ENCODE peak calls at places on chromosome 9, in nine cellular contexts. X is AG04449; D is nephron progenitor cell; J is A172; N is fibroblast of lung; V is activated CD4-positive, alpha-beta T cell treated with anti-CD3 and anti-CD28 coated beads for 24 hours; F is B cell; A is astrocyte of the cerebellum; K is neural crest cell. R is an unnamed sample.

GRCh38 chr9:128101231-128101641 is 26.3 kb downstream of the PTGES2 start:
- DNase-seq in K (no peak), A (no peak), J (no peak), F (no peak), D (no peak), N (no peak), X (no peak), V (no peak), R (no peak)

GRCh38 chr9:135704366-135704947 is 2.5 kb downstream of the KCNT1 start:
- DNase-seq in V (no peak), J (no peak), X (no peak), F (no peak), K (no peak), N (no peak), D (no peak), A (no peak), R (no peak)

GRCh38 chr9:127506814-127507750 is 55.8 kb downstream of the LRSAM1 start:
- DNase-seq in J (peak; percentile 96), D (no peak), K (no peak), A (no peak), X (no peak), F (no peak), N (peak; percentile 51), V (no peak), R (no peak)

GRCh38 chr9:2181794-2182193 is 166.6 kb downstream of the SMARCA2 start:
- DNase-seq in F (no peak), V (no peak), J (peak; percentile 18), D (peak; percentile 36), K (peak; percentile 26), N (peak; percentile 34), X (no peak), A (no peak), R (no peak)

GRCh38 chr9:112046181-112046580 is 128.9 kb downstream of the SUSD1 start:
- DNase-seq in A (no peak), V (no peak), D (no peak), F (no peak), N (peak; percentile 58), J (peak; percentile 67), X (no peak), K (no peak), R (no peak)

GRCh38 chr9:28779240-28779639 is 1206.0 kb upstream of the C9orf72 start:
- DNase-seq in N (no peak), X (no peak), K (no peak), F (no peak), J (no peak), D (no peak), A (no peak), V (no peak), R (no peak)

GRCh38 chr9:35603506-35603985 is 1.5 kb upstream of the TESK1 start:
- DNase-seq in F (no peak), J (no peak), K (no peak), A (no peak), X (peak; percentile 57), V (no peak), N (peak; percentile 91), D (no peak), R (no peak)

GRCh38 chr9:96361668-96362067 is 21.8 kb downstream of the SLC35D2 start:
- DNase-seq in D (no peak), J (no peak), V (no peak), A (no peak), K (no peak), N (no peak), X (no peak), F (no peak), R (no peak)

GRCh38 chr9:38686923-38687322 is 33.0 kb downstream of the FAM240B start:
- DNase-seq in F (no peak), V (no peak), J (no peak), X (no peak), N (no peak), D (no peak), A (no peak), K (no peak), R (no peak)

GRCh38 chr9:128917151-128917849 is 3.5 kb upstream of the PHYHD1 start:
- DNase-seq in K (no peak), A (peak; percentile 68), F (no peak), J (no peak), X (no peak), V (no peak), D (no peak), N (peak; percentile 89), R (no peak)

GRCh38 chr9:93081931-93082330 is 14.1 kb upstream of the CARD19 start:
- DNase-seq in N (peak; percentile 87), D (no peak), V (no peak), X (no peak), K (no peak), A (peak; percentile 86), J (peak; percentile 82), F (no peak), R (no peak)

GRCh38 chr9:91036826-91037510 is 235.3 kb downstream of the SYK start:
- DNase-seq in N (peak; percentile 94), J (peak; percentile 90), X (peak; percentile 66), K (peak; percentile 52), V (peak; percentile 50), F (peak; percentile 30), D (peak; percentile 65), A (peak; percentile 63), R (peak; percentile 51)

GRCh38 chr9:98764351-98764750 is 32.0 kb downstream of the ANKS6 start:
- DNase-seq in K (no peak), J (no peak), A (no peak), X (no peak), V (no peak), D (no peak), F (no peak), N (no peak), R (no peak)

GRCh38 chr9:92147030-92147853 is 32.0 kb upstream of the SPTLC1 start:
- DNase-seq in V (no peak), F (no peak), X (peak; percentile 47), D (peak; percentile 34), A (peak; percentile 66), K (no peak), N (peak; percentile 91), J (peak; percentile 84), R (no peak)

GRCh38 chr9:35740243-35740642 is 7.8 kb downstream of the CREB3 start:
- DNase-seq in K (no peak), J (no peak), N (no peak), X (no peak), F (no peak), A (no peak), V (no peak), D (no peak), R (no peak)

GRCh38 chr9:38164659-38165221 is 95.7 kb upstream of the SHB start:
- DNase-seq in A (no peak), D (no peak), K (no peak), F (no peak), J (no peak), N (no peak), X (no peak), V (no peak), R (no peak)

GRCh38 chr9:85577353-85577952 is 164.3 kb downstream of the AGTPBP1 start:
- DNase-seq in F (no peak), A (no peak), K (no peak), V (no peak), J (no peak), D (no peak), N (peak; percentile 21), X (no peak), R (no peak)

GRCh38 chr9:91047993-91048607 is 246.5 kb downstream of the SYK start:
- DNase-seq in F (no peak), D (no peak), A (no peak), K (no peak), N (peak; percentile 87), J (peak; percentile 79), X (peak; percentile 79), V (no peak), R (no peak)

GRCh38 chr9:133362359-133363044 is 6.2 kb downstream of the SURF2 start:
- DNase-seq in K (no peak), J (no peak), N (peak; percentile 61), X (no peak), F (no peak), D (no peak), A (no peak), V (no peak), R (no peak)

GRCh38 chr9:128625391-128626145 is 31.1 kb downstream of the DYNC2I2 start:
- DNase-seq in A (no peak), F (no peak), X (no peak), V (no peak), D (no peak), K (no peak), N (no peak), J (no peak), R (no peak)

GRCh38 chr9:110109331-110110110 is 98.4 kb downstream of the C9orf152 start:
- DNase-seq in J (no peak), V (no peak), K (peak; percentile 17), D (peak; percentile 12), X (no peak), A (no peak), N (peak; percentile 65), F (no peak), R (no peak)

GRCh38 chr9:83060557-83060956 is 2.4 kb downstream of the RASEF start:
- DNase-seq in J (no peak), F (no peak), K (no peak), X (no peak), N (no peak), V (no peak), A (no peak), D (no peak), R (no peak)

GRCh38 chr9:34589656-34590375 is at the start of gene CNTFR:
- DNase-seq in V (no peak), F (peak; percentile 69), J (no peak), K (no peak), D (peak; percentile 75), A (no peak), X (no peak), N (no peak), R (no peak)

GRCh38 chr9:97698865-97699264 is 1.7 kb upstream of the XPA start:
- DNase-seq in D (no peak), A (no peak), K (no peak), N (no peak), J (no peak), F (no peak), X (no peak), V (no peak), R (no peak)

GRCh38 chr9:125966456-125966855 is 219.3 kb downstream of the PBX3 start:
- DNase-seq in N (peak; percentile 18), X (no peak), A (no peak), V (no peak), D (no peak), J (no peak), K (no peak), F (no peak), R (no peak)

GRCh38 chr9:128005938-128006337 is 25.1 kb upstream of the EEIG1 start:
- DNase-seq in D (peak; percentile 76), F (no peak), A (no peak), V (no peak), N (no peak), K (no peak), X (no peak), J (peak; percentile 57), R (no peak)

GRCh38 chr9:6024035-6024554 is 8.7 kb upstream of the RANBP6 start:
- DNase-seq in K (no peak), D (peak; percentile 13), N (peak; percentile 4), X (no peak), J (no peak), V (no peak), A (no peak), F (peak; percentile 43), R (no peak)

GRCh38 chr9:77725820-77726219 is 77.7 kb upstream of the GNA14 start:
- DNase-seq in A (no peak), V (no peak), J (no peak), N (no peak), X (no peak), K (no peak), D (no peak), F (no peak), R (no peak)

GRCh38 chr9:117355542-117355941 is 59.3 kb downstream of the ASTN2 start:
- DNase-seq in V (no peak), K (no peak), F (no peak), J (no peak), X (no peak), N (no peak), D (no peak), A (no peak), R (no peak)

GRCh38 chr9:130078547-130078946 is 24.8 kb downstream of the GPR107 start:
- DNase-seq in N (no peak), J (no peak), F (no peak), V (no peak), D (no peak), X (no peak), K (no peak), A (no peak), R (no peak)